ENCODE peak calls at places on chromosomes 2 and 18, in five cellular contexts. R, A, B, P and D are unnamed samples.

GRCh38 chr18:32688821-32689220 is 84.0 kb downstream of the KLHL14 start:
- DNase-seq in R (no peak), A (no peak), B (no peak), P (no peak), D (no peak)

GRCh38 chr2:138356178-138356577 is 145.4 kb upstream of the SPOPL start:
- DNase-seq in R (no peak), A (no peak), B (no peak), P (no peak), D (no peak)

GRCh38 chr18:80034852-80035406 is 695 bp downstream of the RBFA start:
- DNase-seq in R (no peak), A (peak; percentile 33), B (no peak), P (no peak), D (no peak)

GRCh38 chr18:65755616-65756015 is 4.8 kb downstream of the CDH7 start:
- DNase-seq in R (no peak), A (no peak), B (no peak), P (no peak), D (no peak)

GRCh38 chr18:75290737-75291358 is 80.3 kb downstream of the TSHZ1 start:
- DNase-seq in R (no peak), A (no peak), B (no peak), P (no peak), D (no peak)

GRCh38 chr2:7053650-7054262 is 136.5 kb downstream of the RNF144A start:
- DNase-seq in R (no peak), A (peak; percentile 55), B (no peak), P (no peak), D (no peak)

GRCh38 chr18:3661989-3662388 is 212.0 kb downstream of the TGIF1 start:
- DNase-seq in R (no peak), A (no peak), B (no peak), P (no peak), D (no peak)

GRCh38 chr2:187187521-187187920 is 260.5 kb downstream of the CALCRL start:
- DNase-seq in R (no peak), A (peak; percentile 22), B (no peak), P (no peak), D (no peak)

GRCh38 chr2:203225423-203226039 is 13.3 kb upstream of the CYP20A1 start:
- DNase-seq in R (no peak), A (peak; percentile 45), B (peak; percentile 20), P (peak; percentile 28), D (peak; percentile 40)

GRCh38 chr2:86453838-86454237 is 12.7 kb downstream of the KDM3A start:
- DNase-seq in R (no peak), A (no peak), B (no peak), P (no peak), D (no peak)

GRCh38 chr2:55120634-55121359 is 70.5 kb upstream of the RTN4 start:
- DNase-seq in R (no peak), A (peak; percentile 99), B (no peak), P (no peak), D (no peak)

GRCh38 chr2:172372436-172372835 is 55.0 kb upstream of the ITGA6 start:
- DNase-seq in R (no peak), A (no peak), B (no peak), P (no peak), D (no peak)

GRCh38 chr2:36461039-36461681 is 105.6 kb downstream of the CRIM1 start:
- DNase-seq in R (no peak), A (no peak), B (no peak), P (no peak), D (no peak)